ENCODE peak calls at places on chromosomes 5 and 9, in nine cellular contexts. One of them, this sample, is unnamed.

GRCh38 chr9:114499528-114499927 is 5.7 kb downstream of the WHRN start:
- DNase-seq in tibial nerve: no peak
- DNase-seq in kidney: no peak
- DNase-seq in psoas muscle: no peak
- DNase-seq in nephron progenitor cell: peak
- DNase-seq in mesothelial cell of epicardium: no peak
- DNase-seq in HFFc6: no peak
- DNase-seq in uterus: no peak
- DNase-seq in activated CD8-positive, alpha-beta T cell treated with anti-CD3 and anti-CD28 coated beads for 36 hours: no peak
- DNase-seq in this sample: no peak

GRCh38 chr5:151684690-151685361 is 1.9 kb downstream of the SPARC start:
- DNase-seq in tibial nerve: peak
- DNase-seq in kidney: no peak
- DNase-seq in psoas muscle: peak
- DNase-seq in nephron progenitor cell: peak
- DNase-seq in mesothelial cell of epicardium: peak
- DNase-seq in HFFc6: peak
- DNase-seq in uterus: peak
- DNase-seq in activated CD8-positive, alpha-beta T cell treated with anti-CD3 and anti-CD28 coated beads for 36 hours: no peak
- DNase-seq in this sample: no peak

GRCh38 chr9:16704489-16705111 is 165.9 kb downstream of the BNC2 start:
- DNase-seq in tibial nerve: no peak
- DNase-seq in kidney: peak
- DNase-seq in psoas muscle: peak
- DNase-seq in nephron progenitor cell: peak
- DNase-seq in mesothelial cell of epicardium: no peak
- DNase-seq in HFFc6: no peak
- DNase-seq in uterus: peak
- DNase-seq in activated CD8-positive, alpha-beta T cell treated with anti-CD3 and anti-CD28 coated beads for 36 hours: no peak
- DNase-seq in this sample: no peak

GRCh38 chr5:173010547-173011464 is 27.2 kb downstream of the ATP6V0E1 start:
- DNase-seq in tibial nerve: peak
- DNase-seq in kidney: peak
- DNase-seq in psoas muscle: peak
- DNase-seq in nephron progenitor cell: peak
- DNase-seq in mesothelial cell of epicardium: no peak
- DNase-seq in HFFc6: no peak
- DNase-seq in uterus: peak
- DNase-seq in activated CD8-positive, alpha-beta T cell treated with anti-CD3 and anti-CD28 coated beads for 36 hours: no peak
- DNase-seq in this sample: no peak

GRCh38 chr9:135012166-135012565 is 75.3 kb upstream of the OLFM1 start:
- DNase-seq in tibial nerve: no peak
- DNase-seq in kidney: peak
- DNase-seq in psoas muscle: no peak
- DNase-seq in nephron progenitor cell: no peak
- DNase-seq in mesothelial cell of epicardium: no peak
- DNase-seq in HFFc6: no peak
- DNase-seq in uterus: no peak
- DNase-seq in activated CD8-positive, alpha-beta T cell treated with anti-CD3 and anti-CD28 coated beads for 36 hours: no peak
- DNase-seq in this sample: no peak

GRCh38 chr9:88991066-88992030 is at the start of gene S1PR3:
- DNase-seq in tibial nerve: peak
- DNase-seq in kidney: peak
- DNase-seq in psoas muscle: peak
- DNase-seq in nephron progenitor cell: peak
- DNase-seq in mesothelial cell of epicardium: peak
- DNase-seq in HFFc6: no peak
- DNase-seq in uterus: peak
- DNase-seq in activated CD8-positive, alpha-beta T cell treated with anti-CD3 and anti-CD28 coated beads for 36 hours: peak
- DNase-seq in this sample: peak

GRCh38 chr9:108389056-108389455 is 466.7 kb downstream of the ACTL7B start:
- DNase-seq in tibial nerve: no peak
- DNase-seq in kidney: no peak
- DNase-seq in psoas muscle: no peak
- DNase-seq in nephron progenitor cell: no peak
- DNase-seq in mesothelial cell of epicardium: no peak
- DNase-seq in HFFc6: no peak
- DNase-seq in uterus: no peak
- DNase-seq in activated CD8-positive, alpha-beta T cell treated with anti-CD3 and anti-CD28 coated beads for 36 hours: no peak
- DNase-seq in this sample: no peak

GRCh38 chr9:1939466-1939865 is 75.7 kb upstream of the SMARCA2 start:
- DNase-seq in tibial nerve: no peak
- DNase-seq in kidney: no peak
- DNase-seq in psoas muscle: no peak
- DNase-seq in nephron progenitor cell: no peak
- DNase-seq in mesothelial cell of epicardium: no peak
- DNase-seq in HFFc6: no peak
- DNase-seq in uterus: no peak
- DNase-seq in activated CD8-positive, alpha-beta T cell treated with anti-CD3 and anti-CD28 coated beads for 36 hours: no peak
- DNase-seq in this sample: peak

GRCh38 chr5:170273968-170274710 is 23.4 kb downstream of the LCP2 start:
- DNase-seq in tibial nerve: no peak
- DNase-seq in kidney: no peak
- DNase-seq in psoas muscle: no peak
- DNase-seq in nephron progenitor cell: peak
- DNase-seq in mesothelial cell of epicardium: no peak
- DNase-seq in HFFc6: no peak
- DNase-seq in uterus: no peak
- DNase-seq in activated CD8-positive, alpha-beta T cell treated with anti-CD3 and anti-CD28 coated beads for 36 hours: peak
- DNase-seq in this sample: peak

GRCh38 chr5:43859309-43859708 is 256.3 kb downstream of the NNT start:
- DNase-seq in tibial nerve: no peak
- DNase-seq in kidney: no peak
- DNase-seq in psoas muscle: no peak
- DNase-seq in nephron progenitor cell: no peak
- DNase-seq in mesothelial cell of epicardium: no peak
- DNase-seq in HFFc6: no peak
- DNase-seq in uterus: no peak
- DNase-seq in activated CD8-positive, alpha-beta T cell treated with anti-CD3 and anti-CD28 coated beads for 36 hours: no peak
- DNase-seq in this sample: no peak

GRCh38 chr5:138668981-138669380 is 84.2 kb upstream of the CTNNA1 start:
- DNase-seq in tibial nerve: no peak
- DNase-seq in kidney: no peak
- DNase-seq in psoas muscle: no peak
- DNase-seq in nephron progenitor cell: no peak
- DNase-seq in mesothelial cell of epicardium: no peak
- DNase-seq in HFFc6: no peak
- DNase-seq in uterus: no peak
- DNase-seq in activated CD8-positive, alpha-beta T cell treated with anti-CD3 and anti-CD28 coated beads for 36 hours: no peak
- DNase-seq in this sample: no peak

GRCh38 chr9:18390393-18390792 is 83.6 kb upstream of the ADAMTSL1 start:
- DNase-seq in tibial nerve: no peak
- DNase-seq in kidney: no peak
- DNase-seq in psoas muscle: no peak
- DNase-seq in nephron progenitor cell: no peak
- DNase-seq in mesothelial cell of epicardium: no peak
- DNase-seq in HFFc6: no peak
- DNase-seq in uterus: peak
- DNase-seq in activated CD8-positive, alpha-beta T cell treated with anti-CD3 and anti-CD28 coated beads for 36 hours: no peak
- DNase-seq in this sample: no peak

GRCh38 chr5:157253547-157253946 is 12.4 kb upstream of the CYFIP2 start:
- DNase-seq in tibial nerve: peak
- DNase-seq in kidney: no peak
- DNase-seq in psoas muscle: no peak
- DNase-seq in nephron progenitor cell: peak
- DNase-seq in mesothelial cell of epicardium: no peak
- DNase-seq in HFFc6: peak
- DNase-seq in uterus: peak
- DNase-seq in activated CD8-positive, alpha-beta T cell treated with anti-CD3 and anti-CD28 coated beads for 36 hours: no peak
- DNase-seq in this sample: peak

GRCh38 chr9:98517710-98518109 is 191.0 kb downstream of the GABBR2 start:
- DNase-seq in tibial nerve: no peak
- DNase-seq in kidney: no peak
- DNase-seq in psoas muscle: no peak
- DNase-seq in nephron progenitor cell: no peak
- DNase-seq in mesothelial cell of epicardium: no peak
- DNase-seq in HFFc6: no peak
- DNase-seq in uterus: no peak
- DNase-seq in activated CD8-positive, alpha-beta T cell treated with anti-CD3 and anti-CD28 coated beads for 36 hours: no peak
- DNase-seq in this sample: no peak

GRCh38 chr9:90894956-90895687 is 93.5 kb downstream of the SYK start:
- DNase-seq in tibial nerve: no peak
- DNase-seq in kidney: no peak
- DNase-seq in psoas muscle: no peak
- DNase-seq in nephron progenitor cell: peak
- DNase-seq in mesothelial cell of epicardium: no peak
- DNase-seq in HFFc6: no peak
- DNase-seq in uterus: no peak
- DNase-seq in activated CD8-positive, alpha-beta T cell treated with anti-CD3 and anti-CD28 coated beads for 36 hours: peak
- DNase-seq in this sample: no peak

GRCh38 chr9:115327441-115328122 is 209.6 kb upstream of the TNC start:
- DNase-seq in tibial nerve: no peak
- DNase-seq in kidney: no peak
- DNase-seq in psoas muscle: no peak
- DNase-seq in nephron progenitor cell: no peak
- DNase-seq in mesothelial cell of epicardium: no peak
- DNase-seq in HFFc6: peak
- DNase-seq in uterus: peak
- DNase-seq in activated CD8-positive, alpha-beta T cell treated with anti-CD3 and anti-CD28 coated beads for 36 hours: no peak
- DNase-seq in this sample: no peak

GRCh38 chr5:15844253-15844652 is 335.3 kb downstream of the MARCHF11 start:
- DNase-seq in tibial nerve: no peak
- DNase-seq in kidney: no peak
- DNase-seq in psoas muscle: no peak
- DNase-seq in nephron progenitor cell: no peak
- DNase-seq in mesothelial cell of epicardium: no peak
- DNase-seq in HFFc6: no peak
- DNase-seq in uterus: no peak
- DNase-seq in activated CD8-positive, alpha-beta T cell treated with anti-CD3 and anti-CD28 coated beads for 36 hours: no peak
- DNase-seq in this sample: no peak

GRCh38 chr9:127965953-127966352 is 14.8 kb downstream of the EEIG1 start:
- DNase-seq in tibial nerve: no peak
- DNase-seq in kidney: no peak
- DNase-seq in psoas muscle: no peak
- DNase-seq in nephron progenitor cell: no peak
- DNase-seq in mesothelial cell of epicardium: no peak
- DNase-seq in HFFc6: no peak
- DNase-seq in uterus: no peak
- DNase-seq in activated CD8-positive, alpha-beta T cell treated with anti-CD3 and anti-CD28 coated beads for 36 hours: no peak
- DNase-seq in this sample: no peak

GRCh38 chr5:55691265-55692105 is 20.6 kb downstream of the SLC38A9 start:
- DNase-seq in tibial nerve: no peak
- DNase-seq in kidney: no peak
- DNase-seq in psoas muscle: no peak
- DNase-seq in nephron progenitor cell: no peak
- DNase-seq in mesothelial cell of epicardium: no peak
- DNase-seq in HFFc6: peak
- DNase-seq in uterus: no peak
- DNase-seq in activated CD8-positive, alpha-beta T cell treated with anti-CD3 and anti-CD28 coated beads for 36 hours: no peak
- DNase-seq in this sample: peak

GRCh38 chr5:132315529-132316067 is 21.4 kb downstream of the SLC22A4 start:
- DNase-seq in tibial nerve: no peak
- DNase-seq in kidney: no peak
- DNase-seq in psoas muscle: no peak
- DNase-seq in nephron progenitor cell: no peak
- DNase-seq in mesothelial cell of epicardium: no peak
- DNase-seq in HFFc6: no peak
- DNase-seq in uterus: no peak
- DNase-seq in activated CD8-positive, alpha-beta T cell treated with anti-CD3 and anti-CD28 coated beads for 36 hours: no peak
- DNase-seq in this sample: no peak
- TF ChIP-seq CTCF in tibial nerve: no peak
- TF ChIP-seq CTCF in kidney: no peak
- TF ChIP-seq CTCF in psoas muscle: no peak
- TF ChIP-seq CTCF in nephron progenitor cell: no peak
- TF ChIP-seq CTCF in mesothelial cell of epicardium: no peak
- TF ChIP-seq CTCF in HFFc6: no peak
- TF ChIP-seq CTCF in uterus: no peak
- TF ChIP-seq CTCF in activated CD8-positive, alpha-beta T cell treated with anti-CD3 and anti-CD28 coated beads for 36 hours: no peak
- TF ChIP-seq CTCF in this sample: no peak

DNA sequence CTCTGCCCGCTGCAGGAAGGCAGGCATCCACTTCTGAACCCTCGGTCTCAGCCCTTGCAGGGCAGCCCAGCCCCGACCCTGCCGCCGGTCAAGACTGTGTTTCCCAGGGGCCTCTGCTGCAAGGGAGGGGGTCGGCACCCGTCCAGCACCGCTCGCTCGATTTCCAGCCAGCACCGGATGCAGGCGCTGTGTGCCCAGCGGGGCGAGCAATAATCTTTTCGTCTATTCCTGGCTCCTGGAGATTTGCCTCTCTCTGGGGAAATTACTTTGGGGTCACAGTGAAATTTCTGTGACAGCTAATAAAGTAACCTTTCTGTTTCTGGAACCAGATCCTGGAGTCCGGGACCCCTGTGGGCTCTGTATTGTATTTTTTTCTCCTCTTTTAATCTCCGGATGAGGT is 155.3 kb downstream of the COL23A1 start:
- DNase-seq in tibial nerve: no peak
- DNase-seq in kidney: peak
- DNase-seq in psoas muscle: peak
- DNase-seq in nephron progenitor cell: no peak
- DNase-seq in mesothelial cell of epicardium: no peak
- DNase-seq in HFFc6: no peak
- DNase-seq in uterus: no peak
- DNase-seq in activated CD8-positive, alpha-beta T cell treated with anti-CD3 and anti-CD28 coated beads for 36 hours: no peak
- DNase-seq in this sample: no peak
- TF ChIP-seq CTCF in tibial nerve: no peak
- TF ChIP-seq CTCF in kidney: peak
- TF ChIP-seq CTCF in psoas muscle: no peak
- TF ChIP-seq CTCF in nephron progenitor cell: no peak
- TF ChIP-seq CTCF in mesothelial cell of epicardium: no peak
- TF ChIP-seq CTCF in HFFc6: no peak
- TF ChIP-seq CTCF in uterus: no peak
- TF ChIP-seq CTCF in activated CD8-positive, alpha-beta T cell treated with anti-CD3 and anti-CD28 coated beads for 36 hours: no peak
- TF ChIP-seq CTCF in this sample: no peak

GRCh38 chr5:134143431-134143830 is 28.9 kb downstream of the TCF7 start:
- DNase-seq in tibial nerve: no peak
- DNase-seq in kidney: peak
- DNase-seq in psoas muscle: no peak
- DNase-seq in nephron progenitor cell: no peak
- DNase-seq in mesothelial cell of epicardium: no peak
- DNase-seq in HFFc6: no peak
- DNase-seq in uterus: no peak
- DNase-seq in activated CD8-positive, alpha-beta T cell treated with anti-CD3 and anti-CD28 coated beads for 36 hours: no peak
- DNase-seq in this sample: no peak
- TF ChIP-seq CTCF in tibial nerve: no peak
- TF ChIP-seq CTCF in kidney: no peak
- TF ChIP-seq CTCF in psoas muscle: no peak
- TF ChIP-seq CTCF in nephron progenitor cell: no peak
- TF ChIP-seq CTCF in mesothelial cell of epicardium: no peak
- TF ChIP-seq CTCF in HFFc6: no peak
- TF ChIP-seq CTCF in uterus: no peak
- TF ChIP-seq CTCF in activated CD8-positive, alpha-beta T cell treated with anti-CD3 and anti-CD28 coated beads for 36 hours: no peak
- TF ChIP-seq CTCF in this sample: no peak

DNA sequence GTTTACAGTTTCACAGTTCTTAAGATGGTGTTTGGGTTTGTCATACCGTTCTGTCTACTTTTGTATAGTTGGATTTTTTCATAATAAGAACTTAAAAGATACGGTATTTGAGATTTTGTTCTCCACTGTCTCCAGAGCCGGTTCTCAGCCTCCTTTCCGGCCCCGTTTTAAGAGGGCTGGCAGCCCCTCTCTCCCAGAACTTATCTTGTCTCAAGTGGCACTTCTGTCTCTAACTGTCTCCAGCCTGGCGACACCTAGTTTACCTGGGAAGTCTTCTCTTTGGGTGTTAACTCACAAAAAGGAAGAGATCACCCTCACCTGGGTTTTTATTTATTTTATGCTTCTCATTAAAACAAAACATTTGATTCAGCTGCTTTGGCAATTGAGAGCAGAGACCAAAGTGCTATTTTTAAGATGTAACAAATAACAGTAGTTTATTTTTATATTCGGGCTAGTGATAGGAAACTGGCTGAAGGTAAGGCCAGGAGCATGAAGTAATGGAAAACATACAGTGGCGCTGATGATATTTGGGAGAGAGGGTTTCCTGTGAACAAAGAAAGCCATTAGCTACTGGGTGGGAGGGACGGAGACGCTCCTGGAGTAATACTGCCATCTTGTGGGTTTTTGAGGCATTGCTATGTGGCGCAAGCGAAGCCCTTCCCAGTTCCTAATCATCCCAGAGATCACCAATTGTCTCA is 48.3 kb downstream of the ACER2 start:
- DNase-seq in tibial nerve: peak
- DNase-seq in kidney: no peak
- DNase-seq in psoas muscle: peak
- DNase-seq in nephron progenitor cell: peak
- DNase-seq in mesothelial cell of epicardium: peak
- DNase-seq in HFFc6: peak
- DNase-seq in uterus: peak
- DNase-seq in activated CD8-positive, alpha-beta T cell treated with anti-CD3 and anti-CD28 coated beads for 36 hours: peak
- DNase-seq in this sample: peak
- TF ChIP-seq CTCF in tibial nerve: peak
- TF ChIP-seq CTCF in kidney: peak
- TF ChIP-seq CTCF in psoas muscle: peak
- TF ChIP-seq CTCF in nephron progenitor cell: peak
- TF ChIP-seq CTCF in mesothelial cell of epicardium: peak
- TF ChIP-seq CTCF in HFFc6: peak
- TF ChIP-seq CTCF in uterus: peak
- TF ChIP-seq CTCF in activated CD8-positive, alpha-beta T cell treated with anti-CD3 and anti-CD28 coated beads for 36 hours: peak
- TF ChIP-seq CTCF in this sample: peak

This sample was measured in GM13977.